ENCODE peak calls at places on chromosomes 5 and 9, in four cellular contexts. V is stomach, B is psoas muscle, G is right atrium auricular region. W is an unnamed sample.
A peak's percentile ranks its signal among the peaks of the same experiment; 100 is the strongest.

GRCh38 chr5:168269950-168270349 is 21.5 kb upstream of the WWC1 start:
- DNase-seq in V (no peak), B (no peak), G (no peak), W (no peak)

GRCh38 chr5:89756955-89757354 is 652.6 kb downstream of the CETN3 start:
- DNase-seq in G (peak; percentile 53), B (no peak), V (no peak), W (no peak)

GRCh38 chr5:101160002-101160401 is 256.9 kb upstream of the ST8SIA4 start:
- DNase-seq in B (no peak), V (no peak), G (no peak), W (no peak)

GRCh38 chr5:61026004-61026403 is 81.0 kb downstream of the NDUFAF2 start:
- DNase-seq in G (no peak), V (no peak), B (no peak), W (no peak)

GRCh38 chr5:172459396-172460165 is 5.3 kb upstream of the SH3PXD2B start:
- DNase-seq in B (no peak), G (no peak), V (no peak), W (no peak)

GRCh38 chr9:72602629-72603028 is 81.2 kb downstream of the TMC1 start:
- DNase-seq in V (no peak), B (no peak), G (no peak), W (no peak)

GRCh38 chr9:128335914-128336313 is 4.4 kb upstream of the SLC27A4 start:
- DNase-seq in V (no peak), G (no peak), B (no peak), W (no peak)

GRCh38 chr5:172550096-172550765 is 90.8 kb upstream of the NEURL1B start:
- DNase-seq in B (no peak), V (no peak), G (no peak), W (no peak)

GRCh38 chr5:143985832-143986485 is 174.0 kb downstream of the HMHB1 start:
- DNase-seq in V (no peak), B (no peak), G (no peak), W (no peak)

GRCh38 chr9:71120439-71121247 is 778 bp downstream of the TRPM3 start:
- DNase-seq in V (no peak), B (no peak), G (no peak), W (no peak)

GRCh38 chr5:56827043-56827442 is 11.7 kb downstream of the MAP3K1 start:
- DNase-seq in V (no peak), G (no peak), B (no peak), W (no peak)

GRCh38 chr5:147170603-147171002 is 64.2 kb upstream of the STK32A start:
- DNase-seq in B (no peak), G (no peak), V (no peak), W (no peak)

GRCh38 chr5:78405820-78406750 is 45.7 kb downstream of the SCAMP1 start:
- DNase-seq in G (no peak), V (no peak), B (no peak), W (no peak)

GRCh38 chr5:122921826-122922225 is 76.4 kb downstream of the SNX24 start:
- DNase-seq in G (no peak), V (no peak), B (no peak), W (no peak)

GRCh38 chr5:96142786-96143434 is 181.3 kb upstream of the ELL2 start:
- DNase-seq in B (no peak), V (no peak), G (no peak), W (no peak)

GRCh38 chr9:136231478-136232297 is 13.9 kb downstream of the QSOX2 start:
- DNase-seq in G (no peak), V (no peak), B (no peak), W (no peak)

GRCh38 chr5:59732301-59732700 is 161.2 kb downstream of the PDE4D start:
- DNase-seq in B (no peak), G (no peak), V (no peak), W (no peak)

GRCh38 chr5:114467729-114468128 is 105.9 kb downstream of the KCNN2 start:
- DNase-seq in G (no peak), V (no peak), B (no peak), W (no peak)

GRCh38 chr9:6218099-6218502 is 2.5 kb downstream of the IL33 start:
- DNase-seq in B (no peak), G (no peak), V (no peak), W (no peak)

GRCh38 chr9:129383005-129383414 is 204.9 kb upstream of the IER5L start:
- DNase-seq in V (peak; percentile 92), B (peak; percentile 63), G (peak; percentile 64), W (no peak)

GRCh38 chr5:58717303-58718012 is 134.6 kb downstream of the RAB3C start:
- DNase-seq in V (no peak), B (no peak), G (no peak), W (no peak)

GRCh38 chr9:134515026-134515821 is 126.4 kb upstream of the COL5A1 start:
- DNase-seq in G (no peak), B (no peak), V (peak; percentile 19), W (no peak)

GRCh38 chr5:173574983-173575382 is 41.5 kb downstream of the BOD1 start:
- DNase-seq in G (no peak), B (no peak), V (no peak), W (no peak)

GRCh38 chr5:153584561-153585359 is 94.3 kb downstream of the GRIA1 start:
- DNase-seq in V (no peak), B (no peak), G (no peak), W (no peak)

GRCh38 chr5:73464016-73464745 is 15.6 kb upstream of the FOXD1 start:
- DNase-seq in B (peak; percentile 17), V (no peak), G (no peak), W (no peak)

GRCh38 chr5:110536120-110537115 is 190.1 kb downstream of the TMEM232 start:
- DNase-seq in B (no peak), V (no peak), G (no peak), W (no peak)

GRCh38 chr5:79259810-79260209 is 23.9 kb downstream of the JMY start:
- DNase-seq in V (no peak), G (no peak), B (no peak), W (no peak)

GRCh38 chr5:116378007-116378831 is 196.4 kb downstream of the SEMA6A start:
- DNase-seq in V (no peak), B (no peak), G (no peak), W (no peak)

GRCh38 chr5:10705736-10706135 is 55.3 kb downstream of the DAP start:
- DNase-seq in G (no peak), V (no peak), B (no peak), W (no peak)

GRCh38 chr9:128886211-128886826 is 4.4 kb downstream of the LRRC8A start:
- DNase-seq in B (no peak), G (no peak), V (no peak), W (no peak)

GRCh38 chr5:178348356-178349146 is 115.9 kb upstream of the PHYKPL start:
- DNase-seq in B (no peak), V (no peak), G (no peak), W (no peak)

GRCh38 chr9:98010450-98010849 is 27.3 kb downstream of the ANP32B start:
- DNase-seq in B (no peak), V (no peak), G (no peak), W (no peak)

GRCh38 chr5:76689321-76690026 is 26.5 kb upstream of the F2R start:
- DNase-seq in V (no peak), G (no peak), B (no peak), W (no peak)

GRCh38 chr9:116550728-116551436 is 136.2 kb upstream of the TRIM32 start:
- DNase-seq in B (peak; percentile 23), G (no peak), V (no peak), W (no peak)

GRCh38 chr9:131181091-131181681 is 55.8 kb downstream of the NUP214 start:
- DNase-seq in V (no peak), G (no peak), B (no peak), W (no peak)
- H3K36me3 ChIP-seq in V (peaks cover 100% of the 10 kb centered on the region), G (peaks cover 23% of the 10 kb centered on the region), B (peaks cover 63% of the 10 kb centered on the region), W (peaks cover 49% of the 10 kb centered on the region)

DNA sequence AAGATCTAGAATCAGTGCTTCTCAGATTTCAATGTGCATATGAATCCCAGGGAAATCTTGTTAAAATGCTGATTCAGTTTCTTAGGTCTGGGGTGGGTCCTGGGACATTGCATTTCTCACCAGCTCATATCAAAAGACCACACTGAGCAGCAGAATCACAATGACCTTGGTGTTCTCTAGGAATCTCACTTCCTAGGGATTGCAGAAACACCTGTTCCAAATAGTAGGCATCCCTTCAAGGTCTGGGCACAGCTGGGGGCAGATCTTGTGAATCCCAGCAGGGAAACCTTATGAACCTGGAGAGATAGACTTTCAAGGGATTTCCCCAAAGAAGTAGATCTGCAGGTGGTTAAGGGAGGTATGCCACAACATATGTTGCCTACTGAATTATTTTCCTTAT is 8.9 kb upstream of the GARNL3 start:
- DNase-seq in G (no peak), B (no peak), V (no peak), W (no peak)
- H3K4me3 ChIP-seq in G (no peak overlapping the region), B (no peak overlapping the region), V (no peak overlapping the region), W (no peak overlapping the region)

GRCh38 chr9:35380619-35381018 is 109.3 kb upstream of the RUSC2 start:
- DNase-seq in V (no peak), G (no peak), B (no peak), W (no peak)

GRCh38 chr9:35380016-35380415 is 109.9 kb upstream of the RUSC2 start:
- DNase-seq in V (no peak), G (no peak), B (no peak), W (no peak)

DNA sequence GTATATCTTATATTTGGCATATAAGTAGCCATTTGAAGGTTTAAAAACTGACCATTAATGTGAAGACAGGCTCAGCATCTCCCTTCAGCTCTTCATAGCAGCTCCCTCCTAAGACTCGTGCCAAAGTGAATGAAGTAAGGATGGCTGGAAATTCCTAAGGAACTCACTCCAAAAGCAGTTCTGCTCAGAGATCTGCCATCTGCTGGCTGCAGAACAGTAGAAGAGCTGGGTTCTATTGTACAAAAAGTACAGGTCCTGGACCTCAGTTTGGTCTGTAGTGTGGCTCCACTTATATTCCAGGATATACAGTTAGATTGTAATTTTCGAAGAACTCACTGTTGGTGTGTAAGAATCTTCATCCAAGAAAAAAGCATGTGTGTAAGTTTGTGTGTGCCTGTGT is 104.9 kb upstream of the RUSC2 start:
- DNase-seq in G (no peak), V (no peak), B (no peak), W (no peak)
- H3K36me3 ChIP-seq in G (peaks cover 40% of the 10 kb centered on the region), V (peaks cover 93% of the 10 kb centered on the region), B (peaks cover 97% of the 10 kb centered on the region), W (no peaks in the 10 kb centered on the region)

GRCh38 chr5:150409638-150410523 is 2.8 kb downstream of the CD74 start:
- DNase-seq in B (peak; percentile 61), G (peak; percentile 85), V (peak; percentile 85), W (peak; percentile 44)

GRCh38 chr5:150406120-150407096 is 6.3 kb downstream of the CD74 start:
- DNase-seq in G (no peak), V (no peak), B (no peak), W (no peak)

GRCh38 chr5:150404991-150405816 is 7.5 kb downstream of the CD74 start:
- DNase-seq in G (no peak), V (no peak), B (no peak), W (no peak)

GRCh38 chr5:150404121-150404990 is 8.4 kb downstream of the CD74 start:
- DNase-seq in G (no peak), B (no peak), V (no peak), W (no peak)

DNA sequence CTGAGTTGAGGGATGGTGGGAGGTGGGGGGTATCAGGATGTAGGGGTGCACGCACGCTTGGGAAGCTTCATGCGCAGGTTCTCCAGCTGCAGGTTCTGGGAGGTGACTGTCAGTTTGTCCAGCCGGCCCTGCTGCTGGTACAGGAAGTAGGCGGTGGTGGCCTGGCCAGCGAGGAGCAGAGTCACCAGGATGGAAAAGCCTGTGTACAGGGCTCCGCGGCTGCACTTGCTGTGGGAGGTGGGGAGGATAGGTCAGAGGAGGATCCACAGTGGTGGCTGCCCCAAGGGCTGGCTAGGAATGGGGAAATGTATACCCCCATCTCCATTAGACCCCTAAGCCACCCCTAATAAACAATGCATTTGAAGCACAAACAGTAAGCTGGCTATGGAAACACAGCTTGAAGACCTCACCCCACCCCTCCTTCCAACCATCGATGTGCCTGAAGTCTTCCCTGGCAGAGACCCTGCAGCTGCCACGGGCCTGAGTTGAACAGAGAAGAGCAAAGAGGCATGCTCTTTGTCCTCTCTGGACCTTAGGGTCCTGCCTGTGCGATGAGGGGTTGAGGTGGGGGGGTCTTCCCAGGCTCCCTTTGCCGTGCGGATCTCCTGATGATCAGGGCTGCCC is 5.5 kb downstream of the CD74 start:
- DNase-seq in B (no peak), G (no peak), V (no peak), W (no peak)
- H3K4me3 ChIP-seq in B (no peak overlapping the region), G (no peak overlapping the region), V (peak overlapping the region; percentile 57), W (no peak overlapping the region)

W was measured in CD8-positive, alpha-beta memory T cell.